ENCODE peak calls at places on chromosomes 1 and 21, in five cellular contexts. W, H, M, R and I are unnamed samples.

GRCh38 chr1:105793541-105794146 is 1262.8 kb upstream of the PRMT6 start:
- DNase-seq in W (no peak), H (peak), M (no peak), R (peak), I (peak)

GRCh38 chr1:248863011-248863881 is 4.4 kb upstream of the ZNF692 start:
- DNase-seq in W (peak), H (peak), M (peak), R (peak), I (peak)

GRCh38 chr1:66553846-66554245 is 19.9 kb downstream of the SGIP1 start:
- DNase-seq in W (no peak), H (no peak), M (no peak), R (no peak), I (peak)

GRCh38 chr1:44129616-44130500 is 11.2 kb downstream of the KLF17 start:
- DNase-seq in W (no peak), H (no peak), M (no peak), R (no peak), I (no peak)

GRCh38 chr1:119912963-119913362 is 16.6 kb upstream of the ADAM30 start:
- DNase-seq in W (no peak), H (no peak), M (no peak), R (no peak), I (no peak)

GRCh38 chr1:235074335-235075120 is 54.1 kb downstream of the TOMM20 start:
- DNase-seq in W (peak), H (peak), M (peak), R (peak), I (peak)

GRCh38 chr1:239997515-239998311 is 94.0 kb upstream of the FMN2 start:
- DNase-seq in W (no peak), H (no peak), M (no peak), R (no peak), I (no peak)

GRCh38 chr1:220990417-220991337 is 111.4 kb downstream of the HLX start:
- DNase-seq in W (no peak), H (no peak), M (no peak), R (peak), I (peak)

GRCh38 chr1:24369199-24369598 is 44.4 kb downstream of the STPG1 start:
- DNase-seq in W (no peak), H (no peak), M (peak), R (no peak), I (no peak)

GRCh38 chr1:16124377-16125087 is 31.3 kb downstream of the EPHA2 start:
- DNase-seq in W (no peak), H (no peak), M (no peak), R (no peak), I (no peak)

GRCh38 chr21:32726742-32727477 is 903 bp downstream of the SYNJ1 start:
- DNase-seq in W (peak), H (peak), M (no peak), R (peak), I (peak)

GRCh38 chr21:17343055-17343454 is 169.8 kb upstream of the CXADR start:
- DNase-seq in W (no peak), H (no peak), M (no peak), R (peak), I (peak)

GRCh38 chr1:236603896-236604217 is 459 bp downstream of the HEATR1 start:
- DNase-seq in W (no peak), H (no peak), M (no peak), R (peak), I (no peak)

GRCh38 chr1:60615661-60616060 is 466.7 kb upstream of the NFIA start:
- DNase-seq in W (no peak), H (no peak), M (no peak), R (no peak), I (no peak)

GRCh38 chr1:212618466-212619210 is 10.1 kb downstream of the ATF3 start:
- DNase-seq in W (no peak), H (no peak), M (no peak), R (no peak), I (no peak)

GRCh38 chr1:230339033-230339432 is 87.1 kb downstream of the PGBD5 start:
- DNase-seq in W (no peak), H (no peak), M (no peak), R (no peak), I (no peak)

GRCh38 chr1:146012703-146013565 is 8.6 kb downstream of the HJV start:
- DNase-seq in W (no peak), H (no peak), M (no peak), R (peak), I (peak)

GRCh38 chr1:188224263-188224662 is 1395.5 kb downstream of the PLA2G4A start:
- DNase-seq in W (no peak), H (no peak), M (no peak), R (no peak), I (no peak)

GRCh38 chr1:188220051-188220450 is 1391.3 kb downstream of the PLA2G4A start:
- DNase-seq in W (no peak), H (no peak), M (no peak), R (no peak), I (no peak)

GRCh38 chr1:188218289-188218688 is 1389.5 kb downstream of the PLA2G4A start:
- DNase-seq in W (no peak), H (no peak), M (no peak), R (no peak), I (no peak)
- H3K27ac ChIP-seq in W (no peak), H (no peak), M (no peak), R (no peak), I (no peak)

DNA sequence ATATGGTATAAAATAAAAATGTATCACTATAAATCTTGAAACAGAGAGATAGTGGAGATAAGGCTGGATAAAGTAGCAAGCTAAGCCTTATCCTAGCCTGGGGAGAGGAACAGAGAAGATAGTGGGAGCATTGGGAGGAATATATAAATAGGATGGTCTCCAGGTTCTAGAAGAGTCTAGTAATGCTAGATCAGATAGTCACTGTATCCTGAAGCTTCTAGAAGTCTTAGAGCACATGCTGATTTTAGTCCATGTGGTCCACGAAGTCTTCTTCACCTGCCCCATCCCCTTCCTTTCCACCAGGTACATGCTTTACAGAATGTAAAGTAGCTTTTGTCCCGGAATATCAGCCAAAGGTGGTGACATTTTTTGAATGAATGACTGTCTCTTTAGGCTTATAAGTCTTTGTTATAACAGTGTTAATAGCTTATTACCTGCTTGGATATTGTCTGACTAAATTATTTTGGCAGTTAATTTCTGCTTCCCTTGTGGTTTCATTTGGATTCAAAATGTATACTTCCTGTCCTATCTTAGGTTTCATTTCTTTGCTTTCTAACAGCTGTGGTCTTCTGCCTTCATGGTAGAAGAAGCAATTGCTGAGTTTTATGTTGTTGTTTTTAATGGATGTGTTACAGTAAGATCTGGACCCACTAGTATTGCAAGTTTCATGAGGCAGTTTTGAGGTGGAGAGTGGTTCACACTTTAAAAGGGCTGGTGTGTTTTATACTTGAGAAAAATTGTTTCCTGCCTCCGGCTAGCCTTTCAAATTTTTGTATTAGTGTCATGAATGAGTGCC is 5.9 kb downstream of the SMG7 start:
- DNase-seq in W (no peak), H (no peak), M (no peak), R (no peak), I (no peak)
- H3K27ac ChIP-seq in W (no peak), H (no peak), M (no peak), R (no peak), I (peak)

GRCh38 chr1:22643381-22643780 is at the start of gene C1QC:
- DNase-seq in W (peak), H (peak), M (peak), R (no peak), I (no peak)
- H3K27ac ChIP-seq in W (peak), H (peak), M (no peak), R (no peak), I (no peak)

GRCh38 chr1:244559561-244559960 is 93.4 kb upstream of the DESI2 start:
- DNase-seq in W (no peak), H (no peak), M (no peak), R (no peak), I (no peak)
- H3K27ac ChIP-seq in W (no peak), H (no peak), M (no peak), R (no peak), I (no peak)

GRCh38 chr1:45800899-45801298 is 2.5 kb upstream of the MAST2 start:
- DNase-seq in W (no peak), H (no peak), M (no peak), R (no peak), I (no peak)

GRCh38 chr1:45802343-45803298 is 791 bp upstream of the MAST2 start:
- DNase-seq in W (peak), H (peak), M (peak), R (peak), I (peak)

GRCh38 chr1:45804671-45804973 is 1.2 kb downstream of the MAST2 start:
- DNase-seq in W (no peak), H (no peak), M (no peak), R (no peak), I (no peak)

GRCh38 chr1:45806129-45806528 is 2.7 kb downstream of the MAST2 start:
- DNase-seq in W (no peak), H (no peak), M (no peak), R (no peak), I (no peak)

DNA sequence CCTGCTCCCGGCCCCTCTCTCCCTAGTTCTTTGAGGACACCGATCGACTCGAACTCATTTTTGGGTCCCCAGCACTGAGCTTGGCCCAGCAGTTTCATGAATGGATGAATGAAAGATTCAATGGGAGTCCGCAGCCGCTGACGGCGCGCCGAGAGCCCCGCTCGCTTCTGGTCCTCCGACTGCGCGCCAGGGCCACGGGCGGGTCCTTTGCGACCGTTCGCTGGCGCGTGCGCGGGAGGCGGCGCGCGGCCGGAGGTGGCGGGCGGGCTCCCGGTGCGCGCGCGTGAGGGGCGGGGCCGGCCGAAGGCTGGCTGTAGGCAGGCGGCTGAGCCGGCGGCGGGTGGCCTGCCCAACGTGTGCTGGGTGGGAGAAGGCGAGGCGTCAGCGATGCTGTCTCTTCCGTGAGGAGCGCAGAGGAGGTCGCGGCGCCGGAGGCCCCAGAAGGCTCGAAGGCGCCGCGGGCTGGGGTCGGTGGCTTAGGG is at the start of gene MAST2:
- DNase-seq in W (peak), H (peak), M (peak), R (peak), I (peak)
- H3K27ac ChIP-seq in W (peak), H (peak), M (peak), R (peak), I (peak)

GRCh38 chr1:10108948-10109347 is 76.2 kb downstream of the UBE4B start:
- DNase-seq in W (no peak), H (no peak), M (no peak), R (no peak), I (no peak)

GRCh38 chr1:10106241-10106640 is 73.5 kb downstream of the UBE4B start:
- DNase-seq in W (no peak), H (no peak), M (no peak), R (no peak), I (no peak)

GRCh38 chr1:10105484-10105883 is 72.7 kb downstream of the UBE4B start:
- DNase-seq in W (peak), H (peak), M (peak), R (no peak), I (peak)

GRCh38 chr1:10107985-10108663 is 75.4 kb downstream of the UBE4B start:
- DNase-seq in W (no peak), H (no peak), M (no peak), R (peak), I (peak)

GRCh38 chr1:10106756-10107479 is 74.2 kb downstream of the UBE4B start:
- DNase-seq in W (no peak), H (no peak), M (no peak), R (no peak), I (peak)
- H3K27ac ChIP-seq in W (peak), H (no peak), M (peak), R (no peak), I (no peak)